ENCODE peak calls at places on chromosomes 12 and 14, in eight cellular contexts. C is 8988T; L is uterus; Q is Panc1; T is glutamatergic neuron; I is GM12891; F is kidney tubule cell; Y is activated CD8-positive, alpha-beta T cell treated with anti-CD3 and anti-CD28 coated beads, Interleukin-2, amount 10 ng/mL, durations not matched to agents 7 days and 5 days. P is an unnamed sample.

GRCh38 chr12:6337958-6338406 is 3.9 kb downstream of the TNFRSF1A start:
- DNase-seq in L (no peak), C (no peak), I (no peak), F (peak), Q (no peak), T (no peak), Y (peak), P (no peak)

GRCh38 chr12:130127527-130127908 is 34.7 kb upstream of the FZD10 start:
- DNase-seq in Q (no peak), L (peak), T (no peak), Y (no peak), I (no peak), F (no peak), C (no peak), P (no peak)

GRCh38 chr14:58501214-58501816 is 73.8 kb downstream of the KIAA0586 start:
- DNase-seq in T (no peak), C (no peak), Y (peak), L (no peak), I (no peak), F (peak), Q (peak), P (peak)

GRCh38 chr12:6272300-6273208 is 37.9 kb upstream of the PLEKHG6 start:
- DNase-seq in Y (no peak), C (no peak), L (no peak), Q (no peak), I (peak), T (no peak), F (peak), P (peak)

GRCh38 chr12:116864371-116865160 is 16.7 kb downstream of the HRK start:
- DNase-seq in C (no peak), L (no peak), I (no peak), Q (no peak), T (no peak), F (peak), Y (no peak), P (no peak)

GRCh38 chr14:102968306-102968705 is 45.8 kb downstream of the AMN start:
- DNase-seq in Q (no peak), I (no peak), F (no peak), C (no peak), L (no peak), Y (no peak), T (no peak), P (no peak)

GRCh38 chr14:39097159-39097558 is 5.9 kb downstream of the SEC23A start:
- DNase-seq in L (no peak), F (peak), I (no peak), T (no peak), C (peak), Y (no peak), Q (no peak), P (peak)

GRCh38 chr12:132522586-132523380 is 32.8 kb downstream of the FBRSL1 start:
- DNase-seq in C (peak), L (no peak), Q (no peak), I (no peak), T (no peak), F (peak), Y (no peak), P (no peak)

GRCh38 chr12:89016970-89017778 is 335.1 kb downstream of the DUSP6 start:
- DNase-seq in L (peak), I (no peak), T (no peak), Y (peak), Q (peak), F (peak), C (no peak), P (peak)

GRCh38 chr14:74459289-74459946 is 33.4 kb upstream of the SYNDIG1L start:
- DNase-seq in F (peak), Q (no peak), T (peak), C (peak), I (peak), Y (peak), L (no peak), P (peak)

GRCh38 chr14:75126679-75127473 is at the start of gene NEK9:
- DNase-seq in I (peak), L (peak), Y (peak), Q (no peak), C (no peak), F (peak), T (peak), P (peak)

GRCh38 chr12:54419088-54419887 is at the start of gene ITGA5:
- DNase-seq in F (peak), L (peak), C (peak), I (no peak), Y (no peak), T (no peak), Q (no peak), P (peak)

GRCh38 chr12:105338954-105339353 is 8.5 kb downstream of the C12orf75 start:
- DNase-seq in T (no peak), I (no peak), Q (no peak), F (no peak), Y (no peak), C (no peak), L (no peak), P (no peak)

GRCh38 chr12:52454411-52455201 is 2.7 kb upstream of the KRT6B start:
- DNase-seq in F (no peak), C (no peak), Y (no peak), I (no peak), L (no peak), Q (peak), T (no peak), P (no peak)

GRCh38 chr12:6199211-6199530 is 1.0 kb upstream of the CD9 start:
- DNase-seq in Q (no peak), C (no peak), T (no peak), I (no peak), L (no peak), Y (no peak), F (no peak), P (no peak)

GRCh38 chr12:66329941-66330340 is 27.6 kb downstream of the HELB start:
- DNase-seq in T (no peak), I (no peak), Q (no peak), L (no peak), Y (no peak), F (no peak), C (no peak), P (no peak)

GRCh38 chr12:128970941-128971340 is 117.7 kb downstream of the GLT1D1 start:
- DNase-seq in L (no peak), C (no peak), Y (no peak), Q (no peak), T (no peak), I (no peak), F (no peak), P (no peak)

GRCh38 chr14:71289536-71289935 is 382.3 kb downstream of the PCNX1 start:
- DNase-seq in T (no peak), C (no peak), L (no peak), Q (no peak), Y (peak), I (peak), F (peak), P (no peak)

GRCh38 chr14:55122441-55122986 is 6.5 kb upstream of the LGALS3 start:
- DNase-seq in Y (no peak), T (no peak), F (peak), Q (no peak), I (no peak), C (no peak), L (peak), P (peak)

GRCh38 chr12:60263146-60263545 is 667.3 kb downstream of the SLC16A7 start:
- DNase-seq in T (no peak), Q (no peak), L (no peak), I (no peak), Y (no peak), F (no peak), C (no peak), P (no peak)

GRCh38 chr12:78585132-78585531 is 279.4 kb upstream of the SYT1 start:
- DNase-seq in Q (no peak), L (no peak), I (no peak), Y (no peak), F (no peak), T (no peak), C (no peak), P (no peak)

GRCh38 chr14:77065851-77066554 is 32.1 kb upstream of the CIPC start:
- DNase-seq in I (no peak), Y (no peak), F (no peak), L (no peak), T (no peak), C (no peak), Q (no peak), P (no peak)

GRCh38 chr12:228846-229200 is 14.9 kb upstream of the SLC6A12 start:
- DNase-seq in I (no peak), L (no peak), F (no peak), Y (no peak), C (no peak), T (no peak), Q (no peak), P (no peak)

GRCh38 chr12:3432176-3432742 is 58.7 kb upstream of the PRMT8 start:
- DNase-seq in Y (peak), C (no peak), F (peak), I (no peak), L (no peak), Q (no peak), T (no peak), P (no peak)

GRCh38 chr14:104786091-104786586 is 9.4 kb downstream of the AKT1 start:
- DNase-seq in I (no peak), F (no peak), C (no peak), T (peak), L (no peak), Y (no peak), Q (no peak), P (no peak)

P was measured in hepatocyte.